ENCODE peak calls at places on chromosomes 7 and 10, in six cellular contexts. D is mesendoderm, N is HepG2, W is Karpas-422, T is osteoblast, Q is mammary epithelial cell. C is an unnamed sample. For H3K79me2, the result is how much of the 10 kb centered on the place peaks cover.

GRCh38 chr10:76829724-76830123 is 807.9 kb downstream of the KCNMA1 start:
- DNase-seq in D (no peak), N (no peak), W (no peak), T (no peak), Q (no peak), C (no peak)

GRCh38 chr10:25651534-25651933 is 282.5 kb upstream of the MYO3A start:
- DNase-seq in D (no peak), N (no peak), W (no peak), T (no peak), Q (no peak), C (no peak)

GRCh38 chr7:147759327-147759943 is 831.1 kb upstream of the C7orf33 start:
- DNase-seq in D (no peak), N (no peak), W (no peak), T (no peak), Q (no peak), C (no peak)

GRCh38 chr7:33909755-33910154 is 4.4 kb downstream of the BMPER start:
- DNase-seq in D (no peak), N (no peak), W (no peak), T (peak), Q (no peak), C (no peak)

GRCh38 chr7:88401009-88401623 is 94.4 kb upstream of the STEAP4 start:
- DNase-seq in D (peak), N (peak), W (peak), T (no peak), Q (peak), C (peak)

GRCh38 chr7:114900127-114900526 is 21.8 kb upstream of the MDFIC start:
- DNase-seq in D (no peak), N (no peak), W (no peak), T (no peak), Q (no peak), C (no peak)

GRCh38 chr10:24438800-24439199 is 229.9 kb downstream of the KIAA1217 start:
- DNase-seq in D (no peak), N (no peak), W (no peak), T (no peak), Q (no peak), C (no peak)

GRCh38 chr10:76086571-76087260 is 655.3 kb downstream of the LRMDA start:
- DNase-seq in D (peak), N (peak), W (peak), T (peak), Q (peak), C (peak)

GRCh38 chr7:28071570-28071969 is 109.0 kb downstream of the JAZF1 start:
- DNase-seq in D (no peak), N (no peak), W (no peak), T (no peak), Q (no peak), C (no peak)

GRCh38 chr7:140998715-140999114 is 16.0 kb downstream of the MRPS33 start:
- DNase-seq in D (no peak), N (no peak), W (no peak), T (no peak), Q (no peak), C (no peak)
- H3K4me2 ChIP-seq in D (no peak), N (no peak), W (no peak), T (no peak), Q (no peak), C (no peak)

DNA sequence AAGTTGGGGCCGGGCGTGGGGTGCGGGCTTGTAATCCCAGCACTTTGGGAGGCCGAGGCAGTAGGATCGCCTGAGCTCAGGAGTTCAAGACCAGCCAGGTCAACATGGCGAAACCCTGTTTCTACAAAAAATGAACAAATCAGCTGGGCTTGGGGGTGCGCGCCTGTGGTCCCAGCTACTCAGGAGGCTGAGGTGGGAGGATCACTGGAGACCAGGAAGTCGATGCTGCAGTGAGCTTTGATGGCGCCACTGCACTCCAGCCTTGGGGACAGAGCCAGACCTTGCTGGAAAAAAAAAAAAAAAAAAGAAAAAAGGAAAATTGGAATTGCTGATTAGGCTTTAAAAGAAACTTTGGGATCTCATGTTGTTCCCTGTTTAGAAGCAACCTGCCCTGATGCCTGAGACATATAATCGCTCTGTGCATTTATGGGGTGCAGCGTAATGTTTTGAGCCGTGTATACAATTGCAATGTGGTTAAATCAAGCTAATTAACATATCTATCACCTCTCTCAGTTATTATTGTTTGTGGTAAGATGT is 849 bp downstream of the AKR1E2 start:
- DNase-seq in D (no peak), N (no peak), W (no peak), T (no peak), Q (no peak), C (no peak)
- H3K79me2 ChIP-seq in D (under half), N (under half), W (under half), T (under half), Q (under half), C (under half)

DNA sequence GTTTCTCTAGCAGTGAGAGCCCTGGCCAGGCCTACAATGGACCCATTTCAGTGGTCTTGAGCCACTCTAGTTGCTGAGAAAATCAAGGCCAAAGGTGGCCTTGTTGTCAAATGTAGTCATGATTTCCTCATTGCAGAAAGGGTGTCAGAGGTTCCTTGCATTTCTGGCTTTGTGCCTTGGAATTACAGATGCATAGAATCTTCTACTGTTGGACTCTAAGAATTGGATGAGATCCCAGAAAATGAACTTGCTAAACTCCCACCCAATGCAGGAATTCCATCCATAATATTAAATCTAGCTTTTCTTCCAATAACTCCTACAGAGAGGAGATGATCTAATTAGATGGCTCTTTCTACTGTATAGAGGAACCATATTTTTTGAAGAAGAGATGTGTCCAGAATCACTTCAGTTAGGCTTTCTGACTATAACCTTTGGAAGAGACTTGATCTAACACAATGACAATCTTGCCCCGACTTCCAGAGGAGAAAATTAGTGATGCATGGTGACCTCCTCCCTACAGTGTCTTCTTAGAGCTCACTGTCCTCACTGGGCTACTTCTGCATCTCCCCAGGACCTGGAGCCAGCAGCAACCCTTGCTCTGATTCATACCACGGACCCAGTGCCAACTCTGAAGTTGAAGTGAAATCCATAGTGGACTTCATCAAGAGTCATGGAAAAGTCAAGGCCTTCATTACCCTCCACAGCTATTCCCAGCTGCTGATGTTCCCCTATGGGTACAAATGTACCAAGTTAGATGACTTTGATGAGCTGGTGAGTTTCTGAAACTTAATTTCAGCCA is 12.4 kb downstream of the CPA2 start:
- DNase-seq in D (no peak), N (no peak), W (no peak), T (no peak), Q (peak), C (no peak)
- H3K4me2 ChIP-seq in D (no peak), N (no peak), W (no peak), T (no peak), Q (no peak), C (no peak)

DNA sequence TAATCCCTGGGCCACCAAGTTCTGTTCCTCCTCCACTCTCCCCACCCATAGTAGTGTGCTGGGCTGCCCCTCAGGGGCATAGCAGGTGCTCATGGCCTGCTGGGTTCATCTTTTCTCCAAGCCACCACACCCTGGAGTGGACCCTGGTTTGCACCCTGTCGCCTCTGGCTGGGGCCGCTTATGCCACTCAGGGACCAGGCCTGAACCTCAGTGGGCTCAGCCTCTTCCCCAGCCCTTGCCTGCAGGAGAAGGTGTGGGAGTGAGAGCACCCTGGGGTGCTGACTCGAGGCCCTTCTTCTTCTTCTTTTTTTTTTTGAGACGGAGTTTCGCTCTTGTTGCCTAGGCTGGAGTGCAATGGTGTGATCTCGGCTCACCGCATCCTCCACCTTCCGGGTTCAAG is 10.2 kb downstream of the CLIP2 start:
- DNase-seq in D (no peak), N (no peak), W (no peak), T (peak), Q (no peak), C (no peak)
- H3K79me2 ChIP-seq in D (under half), N (half or more), W (under half), T (half or more), Q (half or more), C (under half)

DNA sequence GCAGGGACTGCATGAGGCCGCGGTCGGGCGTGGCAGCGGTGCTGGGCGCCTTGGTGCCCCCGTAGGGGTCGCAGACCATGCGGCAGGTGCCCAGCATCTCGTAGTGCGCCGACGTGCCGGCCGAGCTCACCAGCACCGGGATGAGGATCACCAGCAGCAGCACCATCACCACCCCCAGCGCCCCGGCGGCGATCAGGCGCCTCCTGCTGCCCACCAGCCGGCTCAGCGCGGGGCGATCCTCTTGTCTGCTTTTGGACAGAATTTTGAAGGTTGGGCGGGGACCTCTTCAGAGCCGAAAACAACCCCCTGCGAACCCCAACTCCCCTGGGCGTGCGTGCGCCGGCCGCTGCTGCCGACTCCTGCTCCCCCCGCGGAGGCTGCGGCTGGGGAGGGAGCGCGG is 779 bp downstream of the C1QL3 start:
- DNase-seq in D (peak), N (no peak), W (peak), T (peak), Q (peak), C (peak)
- H3K4me2 ChIP-seq in D (peak), N (peak), W (peak), T (peak), Q (peak), C (peak)

GRCh38 chr10:116715396-116715795 is 27.0 kb downstream of the HSPA12A start:
- DNase-seq in D (no peak), N (no peak), W (no peak), T (no peak), Q (no peak), C (no peak)
- H3K79me2 ChIP-seq in D (under half), N (under half), W (under half), T (under half), Q (under half), C (under half)

GRCh38 chr10:79435271-79436065 is 10.0 kb downstream of the ZCCHC24 start:
- DNase-seq in D (peak), N (no peak), W (no peak), T (peak), Q (no peak), C (peak)
- H3K4me2 ChIP-seq in D (no peak), N (no peak), W (no peak), T (peak), Q (no peak), C (peak)

DNA sequence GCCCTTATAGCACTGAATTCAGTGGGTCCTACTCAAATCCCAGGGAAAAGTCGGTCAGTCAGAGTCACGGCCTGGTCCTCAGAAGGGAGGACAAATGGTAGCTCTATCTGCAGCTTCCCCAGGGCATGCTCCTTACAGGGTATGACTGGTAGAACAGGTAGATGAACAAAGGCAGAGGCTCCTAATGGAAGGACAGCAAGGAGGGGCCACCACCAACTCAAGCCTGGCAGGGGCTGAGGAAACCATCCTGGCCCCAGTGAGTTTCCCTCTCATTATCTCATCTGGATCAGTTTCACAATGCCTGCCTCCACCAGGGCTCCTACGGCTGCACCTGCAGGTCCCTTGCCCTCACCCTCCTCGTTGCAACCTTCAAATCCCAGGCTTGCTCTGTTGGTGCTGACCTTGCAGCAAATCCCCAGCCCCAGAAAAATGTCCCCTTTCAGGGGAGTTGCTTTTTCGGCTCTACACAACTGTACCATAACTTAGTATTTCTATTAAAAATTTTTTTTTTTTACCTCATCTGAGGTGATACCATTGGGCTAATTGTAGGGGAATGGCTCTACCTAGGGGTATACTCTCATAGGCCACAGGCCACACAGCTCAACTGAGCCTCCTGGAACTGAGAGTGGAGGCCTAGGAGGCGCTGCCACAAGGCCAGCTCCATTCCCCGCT is 2.4 kb upstream of the MYO1G start:
- DNase-seq in D (no peak), N (no peak), W (peak), T (no peak), Q (no peak), C (no peak)
- H3K79me2 ChIP-seq in D (under half), N (under half), W (under half), T (under half), Q (under half), C (under half)

GRCh38 chr7:142579946-142580345 is 169.3 kb upstream of the PRSS1 start:
- DNase-seq in D (no peak), N (no peak), W (no peak), T (no peak), Q (no peak), C (no peak)
- H3K4me2 ChIP-seq in D (no peak), N (no peak), W (no peak), T (no peak), Q (no peak), C (no peak)